ENCODE peak calls at places on chromosome 1, in four cellular contexts. A is prostate gland, D is GM12892, N is A549. K is an unnamed sample.

GRCh38 chr1:25694591-25695007 is 78.0 kb downstream of the MAN1C1 start:
- DNase-seq in D (no peak), A (no peak), N (no peak), K (no peak)

GRCh38 chr1:87154351-87154750 is 174.3 kb upstream of the LMO4 start:
- DNase-seq in A (no peak), N (no peak), D (no peak), K (no peak)

GRCh38 chr1:64969305-64970066 is 3.1 kb upstream of the JAK1 start:
- DNase-seq in N (no peak), A (no peak), D (no peak), K (no peak)

GRCh38 chr1:190754769-190755168 is 277.1 kb upstream of the BRINP3 start:
- DNase-seq in A (no peak), D (no peak), N (peak), K (no peak)

GRCh38 chr1:63320024-63320799 is 2.2 kb upstream of the FOXD3 start:
- DNase-seq in N (no peak), A (no peak), D (no peak), K (no peak)

GRCh38 chr1:153536618-153537375 is 1.0 kb upstream of the S100A6 start:
- DNase-seq in D (no peak), A (no peak), N (no peak), K (no peak)

GRCh38 chr1:215749423-215749822 is 182.3 kb downstream of the KCTD3 start:
- DNase-seq in N (no peak), D (no peak), A (no peak), K (no peak)

GRCh38 chr1:153260980-153261792 is 1.7 kb downstream of the LORICRIN start:
- DNase-seq in A (no peak), D (peak), N (no peak), K (peak)

GRCh38 chr1:110634455-110635281 is 28.5 kb upstream of the KCNA2 start:
- DNase-seq in N (peak), D (peak), A (peak), K (peak)

GRCh38 chr1:29812397-29813135 is 576.2 kb downstream of the PTPRU start:
- DNase-seq in D (no peak), N (no peak), A (no peak), K (no peak)

GRCh38 chr1:1605034-1605591 is 5.2 kb upstream of the FNDC10 start:
- DNase-seq in D (no peak), N (no peak), A (no peak), K (no peak)

GRCh38 chr1:30683699-30684098 is 39.7 kb downstream of the MATN1 start:
- DNase-seq in N (no peak), D (no peak), A (no peak), K (no peak)

GRCh38 chr1:1197551-1198422 is 8.6 kb downstream of the TNFRSF18 start:
- DNase-seq in N (no peak), D (no peak), A (no peak), K (no peak)

GRCh38 chr1:241972703-241973375 is 15.3 kb downstream of the BECN2 start:
- DNase-seq in N (no peak), D (no peak), A (no peak), K (no peak)

GRCh38 chr1:25990702-25991395 is 7.0 kb downstream of the PAFAH2 start:
- DNase-seq in A (no peak), N (no peak), D (no peak), K (no peak)

GRCh38 chr1:236168716-236169429 is 26.5 kb downstream of the GPR137B start:
- DNase-seq in N (peak), D (no peak), A (no peak), K (no peak)

GRCh38 chr1:39212499-39212898 is 8.0 kb downstream of the MACF1 start:
- DNase-seq in A (no peak), N (no peak), D (no peak), K (no peak)

GRCh38 chr1:43934279-43934985 is 831 bp downstream of the ARTN start:
- DNase-seq in A (no peak), D (peak), N (peak), K (peak)

GRCh38 chr1:207088731-207089626 is at the start of gene C4BPB:
- DNase-seq in N (no peak), A (no peak), D (no peak), K (no peak)

GRCh38 chr1:181090653-181091126 is 2.2 kb downstream of the IER5 start:
- DNase-seq in D (no peak), N (no peak), A (no peak), K (no peak)

GRCh38 chr1:1004780-1005697 is 5.1 kb upstream of the HES4 start:
- DNase-seq in N (no peak), A (no peak), D (no peak), K (peak)

GRCh38 chr1:116474921-116475849 is 95.6 kb downstream of the CD58 start:
- DNase-seq in N (no peak), A (no peak), D (no peak), K (peak)

GRCh38 chr1:45730075-45730779 is 20.2 kb downstream of the IPP start:
- DNase-seq in D (no peak), N (no peak), A (peak), K (no peak)

GRCh38 chr1:37954316-37954971 is 7.6 kb upstream of the INPP5B start:
- DNase-seq in A (no peak), D (no peak), N (no peak), K (no peak)

GRCh38 chr1:100463809-100464424 is 74.0 kb upstream of the GPR88 start:
- DNase-seq in N (peak), A (peak), D (peak), K (peak)

GRCh38 chr1:6420594-6421042 is 899 bp upstream of the HES2 start:
- DNase-seq in A (no peak), N (no peak), D (no peak), K (no peak)

GRCh38 chr1:34904236-34905097 is 25.0 kb downstream of the DLGAP3 start:
- DNase-seq in D (no peak), A (no peak), N (no peak), K (no peak)

GRCh38 chr1:20184997-20185833 is 681 bp upstream of the UBXN10 start:
- DNase-seq in N (no peak), A (no peak), D (no peak), K (no peak)

GRCh38 chr1:147515046-147515869 is 26.0 kb upstream of the BCL9 start:
- DNase-seq in A (peak), N (no peak), D (no peak), K (no peak)

GRCh38 chr1:218339267-218339831 is 5.8 kb upstream of the TGFB2 start:
- DNase-seq in N (no peak), A (no peak), D (no peak), K (no peak)

GRCh38 chr1:36984026-36984425 is 50.3 kb downstream of the GRIK3 start:
- DNase-seq in D (no peak), N (no peak), A (no peak), K (no peak)

GRCh38 chr1:26719205-26719604 is 23.4 kb downstream of the ARID1A start:
- DNase-seq in N (no peak), D (no peak), A (no peak), K (no peak)

GRCh38 chr1:80495806-80496205 is 1304.9 kb upstream of the ADGRL2 start:
- DNase-seq in A (no peak), N (no peak), D (no peak), K (no peak)

GRCh38 chr1:170863600-170863999 is 71.7 kb upstream of the MROH9 start:
- DNase-seq in N (no peak), A (no peak), D (no peak), K (no peak)

GRCh38 chr1:38371505-38371844 is 324.9 kb upstream of the POU3F1 start:
- DNase-seq in A (no peak), N (no peak), D (no peak), K (no peak)

GRCh38 chr1:941588-942383 is 17.3 kb downstream of the NOC2L start:
- DNase-seq in N (peak), D (peak), A (no peak), K (peak)

GRCh38 chr1:198681831-198682756 is 43.3 kb downstream of the PTPRC start:
- DNase-seq in A (peak), N (no peak), D (no peak), K (peak)
- TF ChIP-seq POLR2A in A (no peak), N (no peak), D (peak), K (no peak)

GRCh38 chr1:16244650-16245285 is 7.8 kb upstream of the CPLANE2 start:
- DNase-seq in A (no peak), N (no peak), D (no peak), K (no peak)
- TF ChIP-seq POLR2A in A (no peak), N (no peak), D (no peak), K (no peak)

DNA sequence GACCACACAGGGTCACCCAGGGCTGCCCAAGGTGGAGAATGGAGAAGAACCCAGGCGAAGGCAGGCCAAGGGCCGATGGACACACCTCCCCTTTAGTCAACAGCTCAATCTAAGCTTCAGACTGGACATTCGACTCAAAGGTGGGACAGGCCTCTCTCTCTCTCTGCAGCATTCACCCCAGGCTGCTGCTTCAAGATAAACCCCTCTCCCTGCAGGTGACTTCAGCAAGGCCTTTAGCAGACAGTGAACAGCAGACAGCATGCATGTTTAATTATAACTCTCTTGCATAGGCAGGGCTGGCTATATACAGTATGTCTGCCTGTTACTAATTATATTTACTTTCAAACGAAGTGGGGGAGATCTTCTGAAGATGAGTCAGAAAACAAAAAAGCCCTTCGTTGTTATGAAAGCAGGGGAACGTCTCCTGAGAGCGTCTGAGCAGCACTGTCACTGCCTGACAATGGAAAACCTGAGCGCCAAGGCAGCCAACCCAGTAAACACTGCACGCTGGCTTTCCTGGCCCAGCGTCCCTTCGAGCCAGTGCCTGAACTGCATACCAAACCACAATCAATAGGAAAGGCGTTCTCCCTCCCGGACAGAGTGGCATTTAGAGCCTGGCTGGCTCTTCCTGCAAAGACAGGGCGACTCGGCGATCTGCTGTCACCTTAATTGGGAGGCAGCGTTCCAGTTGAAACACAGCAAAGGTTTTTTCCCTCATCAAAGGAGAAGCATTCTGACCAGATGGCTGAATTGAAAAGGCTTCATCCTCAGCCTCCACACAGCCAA is 54.1 kb downstream of the TOMM20 start:
- DNase-seq in N (peak), D (no peak), A (peak), K (no peak)
- TF ChIP-seq POLR2A in N (peak), D (peak), A (no peak), K (no peak)

GRCh38 chr1:85581138-85581801 is 709 bp downstream of the CCN1 start:
- DNase-seq in A (peak), D (peak), N (peak), K (peak)

GRCh38 chr1:85583355-85584263 is 3.0 kb downstream of the CCN1 start:
- DNase-seq in D (no peak), N (no peak), A (no peak), K (no peak)

GRCh38 chr1:85581802-85582686 is 1.5 kb downstream of the CCN1 start:
- DNase-seq in N (no peak), D (no peak), A (peak), K (no peak)

GRCh38 chr1:85584264-85584781 is 3.8 kb downstream of the CCN1 start:
- DNase-seq in D (no peak), N (no peak), A (no peak), K (no peak)

GRCh38 chr1:85582687-85583354 is 2.3 kb downstream of the CCN1 start:
- DNase-seq in N (no peak), A (no peak), D (no peak), K (no peak)
- TF ChIP-seq POLR2A in N (no peak), A (no peak), D (no peak), K (no peak)

GRCh38 chr1:109483658-109484518 is at the start of gene ATXN7L2:
- DNase-seq in N (peak), D (peak), A (peak), K (peak)
- TF ChIP-seq POLR2A in N (peak), D (peak), A (peak), K (no peak)